ENCODE peak calls at places on chromosomes 4 and X, in ten cellular contexts. One of them, this sample, is unnamed.

GRCh38 chr4:41844327-41844726 is 90.9 kb upstream of the TMEM33 start:
- DNase-seq in ELR: no peak
- DNase-seq in head of caudate nucleus: no peak
- DNase-seq in thoracic aorta: no peak
- DNase-seq in stimulated activated CD4-positive, alpha-beta T cell treated with anti-CD3 and anti-CD28 coated beads, Interleukin-1b, Interleukin-23, amount 100 ng/mL, for 4 hours: no peak
- DNase-seq in NCI-H1436: no peak
- DNase-seq in fibroblast of mammary gland: no peak
- DNase-seq in progenitor cell of endocrine pancreas: no peak
- DNase-seq in fibroblast of the conjunctiva: no peak
- DNase-seq in GM04503: no peak
- DNase-seq in this sample: no peak

GRCh38 chr4:156638925-156639605 is 332.5 kb downstream of the PDGFC start:
- DNase-seq in ELR: peak
- DNase-seq in head of caudate nucleus: no peak
- DNase-seq in thoracic aorta: no peak
- DNase-seq in stimulated activated CD4-positive, alpha-beta T cell treated with anti-CD3 and anti-CD28 coated beads, Interleukin-1b, Interleukin-23, amount 100 ng/mL, for 4 hours: no peak
- DNase-seq in NCI-H1436: no peak
- DNase-seq in fibroblast of mammary gland: peak
- DNase-seq in progenitor cell of endocrine pancreas: no peak
- DNase-seq in fibroblast of the conjunctiva: peak
- DNase-seq in GM04503: no peak
- DNase-seq in this sample: no peak

GRCh38 chrX:100648601-100649417 is 4.8 kb downstream of the SRPX2 start:
- DNase-seq in ELR: peak
- DNase-seq in head of caudate nucleus: no peak
- DNase-seq in thoracic aorta: no peak
- DNase-seq in stimulated activated CD4-positive, alpha-beta T cell treated with anti-CD3 and anti-CD28 coated beads, Interleukin-1b, Interleukin-23, amount 100 ng/mL, for 4 hours: no peak
- DNase-seq in NCI-H1436: no peak
- DNase-seq in fibroblast of mammary gland: peak
- DNase-seq in progenitor cell of endocrine pancreas: no peak
- DNase-seq in fibroblast of the conjunctiva: peak
- DNase-seq in GM04503: no peak
- DNase-seq in this sample: peak

GRCh38 chr4:167897116-167897515 is 195.2 kb upstream of the ANXA10 start:
- DNase-seq in ELR: no peak
- DNase-seq in head of caudate nucleus: no peak
- DNase-seq in thoracic aorta: no peak
- DNase-seq in stimulated activated CD4-positive, alpha-beta T cell treated with anti-CD3 and anti-CD28 coated beads, Interleukin-1b, Interleukin-23, amount 100 ng/mL, for 4 hours: no peak
- DNase-seq in NCI-H1436: no peak
- DNase-seq in fibroblast of mammary gland: peak
- DNase-seq in progenitor cell of endocrine pancreas: peak
- DNase-seq in fibroblast of the conjunctiva: peak
- DNase-seq in GM04503: peak
- DNase-seq in this sample: no peak

GRCh38 chr4:25001499-25001898 is 29.2 kb downstream of the LGI2 start:
- DNase-seq in ELR: no peak
- DNase-seq in head of caudate nucleus: no peak
- DNase-seq in thoracic aorta: no peak
- DNase-seq in stimulated activated CD4-positive, alpha-beta T cell treated with anti-CD3 and anti-CD28 coated beads, Interleukin-1b, Interleukin-23, amount 100 ng/mL, for 4 hours: no peak
- DNase-seq in NCI-H1436: no peak
- DNase-seq in fibroblast of mammary gland: no peak
- DNase-seq in progenitor cell of endocrine pancreas: no peak
- DNase-seq in fibroblast of the conjunctiva: no peak
- DNase-seq in GM04503: no peak
- DNase-seq in this sample: no peak

GRCh38 chrX:149286940-149287349 is 218.2 kb downstream of the IDS start:
- DNase-seq in ELR: peak
- DNase-seq in head of caudate nucleus: peak
- DNase-seq in thoracic aorta: no peak
- DNase-seq in stimulated activated CD4-positive, alpha-beta T cell treated with anti-CD3 and anti-CD28 coated beads, Interleukin-1b, Interleukin-23, amount 100 ng/mL, for 4 hours: peak
- DNase-seq in NCI-H1436: peak
- DNase-seq in fibroblast of mammary gland: peak
- DNase-seq in progenitor cell of endocrine pancreas: peak
- DNase-seq in fibroblast of the conjunctiva: no peak
- DNase-seq in GM04503: no peak
- DNase-seq in this sample: no peak

GRCh38 chr4:184762100-184762499 is 28.2 kb upstream of the CENPU start:
- DNase-seq in ELR: no peak
- DNase-seq in head of caudate nucleus: no peak
- DNase-seq in thoracic aorta: no peak
- DNase-seq in stimulated activated CD4-positive, alpha-beta T cell treated with anti-CD3 and anti-CD28 coated beads, Interleukin-1b, Interleukin-23, amount 100 ng/mL, for 4 hours: peak
- DNase-seq in NCI-H1436: no peak
- DNase-seq in fibroblast of mammary gland: no peak
- DNase-seq in progenitor cell of endocrine pancreas: no peak
- DNase-seq in fibroblast of the conjunctiva: no peak
- DNase-seq in GM04503: no peak
- DNase-seq in this sample: no peak

GRCh38 chrX:140764401-140764919 is 54.9 kb downstream of the LINC00632 start:
- DNase-seq in ELR: peak
- DNase-seq in head of caudate nucleus: peak
- DNase-seq in thoracic aorta: peak
- DNase-seq in stimulated activated CD4-positive, alpha-beta T cell treated with anti-CD3 and anti-CD28 coated beads, Interleukin-1b, Interleukin-23, amount 100 ng/mL, for 4 hours: no peak
- DNase-seq in NCI-H1436: no peak
- DNase-seq in fibroblast of mammary gland: peak
- DNase-seq in progenitor cell of endocrine pancreas: peak
- DNase-seq in fibroblast of the conjunctiva: peak
- DNase-seq in GM04503: no peak
- DNase-seq in this sample: peak

GRCh38 chr4:22217480-22217879 is 268.9 kb upstream of the KCNIP4 start:
- DNase-seq in ELR: no peak
- DNase-seq in head of caudate nucleus: no peak
- DNase-seq in thoracic aorta: no peak
- DNase-seq in stimulated activated CD4-positive, alpha-beta T cell treated with anti-CD3 and anti-CD28 coated beads, Interleukin-1b, Interleukin-23, amount 100 ng/mL, for 4 hours: no peak
- DNase-seq in NCI-H1436: no peak
- DNase-seq in fibroblast of mammary gland: no peak
- DNase-seq in progenitor cell of endocrine pancreas: no peak
- DNase-seq in fibroblast of the conjunctiva: no peak
- DNase-seq in GM04503: no peak
- DNase-seq in this sample: no peak

GRCh38 chr4:185167205-185167604 is 24.1 kb downstream of the SLC25A4 start:
- DNase-seq in ELR: peak
- DNase-seq in head of caudate nucleus: no peak
- DNase-seq in thoracic aorta: no peak
- DNase-seq in stimulated activated CD4-positive, alpha-beta T cell treated with anti-CD3 and anti-CD28 coated beads, Interleukin-1b, Interleukin-23, amount 100 ng/mL, for 4 hours: no peak
- DNase-seq in NCI-H1436: no peak
- DNase-seq in fibroblast of mammary gland: peak
- DNase-seq in progenitor cell of endocrine pancreas: no peak
- DNase-seq in fibroblast of the conjunctiva: no peak
- DNase-seq in GM04503: no peak
- DNase-seq in this sample: no peak